ENCODE peak calls at places on chromosomes 6 and 20, in ten cellular contexts. X, Q, T, S, O, A, K, Y, D and W are unnamed samples.

GRCh38 chr6:125210667-125211066 is 57.1 kb downstream of the TPD52L1 start:
- DNase-seq in X (no peak), Q (no peak), T (no peak), S (no peak), O (no peak), A (no peak), K (no peak), Y (no peak), D (no peak), W (no peak)

GRCh38 chr20:48818481-48818987 is 9.3 kb downstream of the PREX1 start:
- DNase-seq in X (no peak), Q (no peak), T (no peak), S (no peak), O (peak; percentile 67), A (no peak), K (no peak), Y (no peak), D (no peak), W (peak; percentile 39)

GRCh38 chr20:1720226-1720625 is 62.6 kb upstream of the SIRPG start:
- DNase-seq in X (no peak), Q (no peak), T (no peak), S (no peak), O (no peak), A (no peak), K (no peak), Y (no peak), D (no peak), W (no peak)

GRCh38 chr20:37239026-37239451 is 22.6 kb downstream of the GHRH start:
- DNase-seq in X (no peak), Q (no peak), T (no peak), S (no peak), O (no peak), A (no peak), K (no peak), Y (no peak), D (no peak), W (no peak)

GRCh38 chr6:145895802-145896201 is 68.4 kb downstream of the SHPRH start:
- DNase-seq in X (no peak), Q (no peak), T (peak; percentile 30), S (no peak), O (no peak), A (no peak), K (no peak), Y (no peak), D (no peak), W (no peak)

GRCh38 chr6:5712349-5713215 is 294.1 kb downstream of the NRN1 start:
- DNase-seq in X (no peak), Q (no peak), T (no peak), S (no peak), O (no peak), A (no peak), K (no peak), Y (no peak), D (no peak), W (no peak)

GRCh38 chr20:62427172-62428007 is at the start of gene RBBP8NL:
- DNase-seq in X (no peak), Q (peak; percentile 86), T (no peak), S (peak; percentile 91), O (no peak), A (no peak), K (peak; percentile 93), Y (peak; percentile 94), D (no peak), W (no peak)

GRCh38 chr6:145699462-145699861 is 35.9 kb downstream of the EPM2A start:
- DNase-seq in X (no peak), Q (peak; percentile 81), T (no peak), S (no peak), O (no peak), A (no peak), K (no peak), Y (no peak), D (no peak), W (no peak)

GRCh38 chr6:112184996-112185395 is 69.4 kb downstream of the LAMA4 start:
- DNase-seq in X (no peak), Q (no peak), T (no peak), S (no peak), O (no peak), A (no peak), K (no peak), Y (no peak), D (no peak), W (no peak)

GRCh38 chr6:3341467-3341866 is 82.7 kb downstream of the PSMG4 start:
- DNase-seq in X (peak; percentile 73), Q (no peak), T (no peak), S (no peak), O (no peak), A (peak; percentile 59), K (peak; percentile 43), Y (peak; percentile 70), D (no peak), W (no peak)

DNA sequence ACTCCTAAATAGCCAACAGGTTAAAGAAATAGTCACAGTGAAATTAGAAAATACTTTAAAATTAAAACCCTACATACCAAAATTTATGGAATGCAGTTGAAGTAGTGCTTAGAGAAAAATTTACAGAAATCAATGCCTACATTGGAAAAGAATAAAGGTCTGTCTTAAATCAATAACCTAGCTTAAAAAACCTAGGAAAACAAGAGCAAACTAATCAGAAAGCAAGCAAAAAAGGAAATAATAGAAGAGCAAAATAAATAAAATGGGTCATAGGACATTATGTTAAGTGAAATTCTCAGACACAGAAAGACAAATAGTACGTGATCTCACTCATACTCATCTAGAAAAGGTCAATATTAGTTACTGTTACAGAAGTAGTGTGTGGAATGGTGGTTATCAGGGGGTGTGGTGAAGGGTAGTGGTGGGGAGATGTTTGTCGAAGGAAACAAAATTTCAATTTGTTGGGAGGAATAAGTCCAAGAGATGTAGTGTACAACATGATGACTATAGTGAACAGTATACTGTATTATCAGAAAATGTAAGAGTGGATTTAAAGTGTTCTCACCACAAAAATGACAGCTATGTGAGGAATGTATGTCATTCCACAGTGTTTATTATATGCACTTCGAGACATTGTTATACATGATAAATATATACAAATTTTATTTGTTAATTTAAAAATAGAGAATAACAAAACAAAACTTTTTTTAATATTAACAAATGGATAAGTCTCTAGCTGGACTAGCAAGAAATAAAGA is 423.6 kb downstream of the CDH26 start:
- DNase-seq in X (no peak), Q (peak; percentile 6), T (no peak), S (no peak), O (no peak), A (no peak), K (no peak), Y (no peak), D (no peak), W (no peak)
- H3K4me1 ChIP-seq in X (no peaks in the 10 kb centered on the region), Q (no peaks in the 10 kb centered on the region), T (no peaks in the 10 kb centered on the region), S (no peaks in the 10 kb centered on the region), O (no peaks in the 10 kb centered on the region), A (no peaks in the 10 kb centered on the region), K (no peaks in the 10 kb centered on the region), Y (no peaks in the 10 kb centered on the region), D (no peaks in the 10 kb centered on the region), W (no peaks in the 10 kb centered on the region)

GRCh38 chr20:23228912-23229311 is 121.7 kb upstream of the NXT1 start:
- DNase-seq in X (no peak), Q (no peak), T (no peak), S (no peak), O (no peak), A (no peak), K (no peak), Y (no peak), D (no peak), W (no peak)
- H3K27ac ChIP-seq in X (no peak overlapping the region), Q (no peak overlapping the region), T (no peak overlapping the region), S (no peak overlapping the region), O (no peak overlapping the region), A (no peak overlapping the region), K (no peak overlapping the region), Y (no peak overlapping the region), D (no peak overlapping the region), W (no peak overlapping the region)

GRCh38 chr20:25033941-25034335 is 24.0 kb downstream of the ACSS1 start:
- DNase-seq in X (no peak), Q (no peak), T (no peak), S (no peak), O (no peak), A (no peak), K (no peak), Y (no peak), D (peak; percentile 18), W (no peak)
- H3K4me1 ChIP-seq in X (peaks cover 61% of the 10 kb centered on the region), Q (peaks cover 6% of the 10 kb centered on the region), T (peaks cover 4% of the 10 kb centered on the region), S (peaks cover 64% of the 10 kb centered on the region), O (peaks cover 32% of the 10 kb centered on the region), A (peaks cover 34% of the 10 kb centered on the region), K (no peaks in the 10 kb centered on the region), Y (no peaks in the 10 kb centered on the region), D (peaks cover 84% of the 10 kb centered on the region), W (no peaks in the 10 kb centered on the region)

GRCh38 chr6:37960139-37960935 is 140.8 kb downstream of the ZFAND3 start:
- DNase-seq in X (no peak), Q (no peak), T (no peak), S (no peak), O (no peak), A (no peak), K (no peak), Y (no peak), D (no peak), W (no peak)

GRCh38 chr6:37956711-37957110 is 137.2 kb downstream of the ZFAND3 start:
- DNase-seq in X (no peak), Q (no peak), T (no peak), S (no peak), O (no peak), A (no peak), K (no peak), Y (no peak), D (no peak), W (no peak)

GRCh38 chr6:37952027-37952426 is 132.5 kb downstream of the ZFAND3 start:
- DNase-seq in X (no peak), Q (no peak), T (no peak), S (no peak), O (no peak), A (no peak), K (no peak), Y (no peak), D (no peak), W (no peak)

DNA sequence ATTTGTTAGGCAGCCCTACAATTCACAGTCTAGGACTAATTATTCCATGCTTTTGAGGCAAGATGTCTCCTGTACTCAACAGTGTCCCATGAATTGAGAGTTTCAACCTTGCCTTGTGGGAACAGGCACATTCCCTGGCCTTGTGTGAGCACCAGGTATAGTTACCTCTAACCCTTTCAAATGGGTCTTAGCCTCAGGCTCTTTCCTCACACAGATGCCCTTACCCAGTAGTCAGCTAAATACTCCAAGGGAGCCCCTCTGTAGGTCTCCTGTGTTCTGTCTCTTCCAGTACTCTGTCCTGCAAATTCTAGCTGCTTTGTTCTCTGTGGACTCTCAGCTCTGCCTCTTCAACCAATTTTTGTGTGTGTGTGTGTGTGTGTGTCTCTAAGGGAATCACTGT is 135.3 kb downstream of the ZFAND3 start:
- DNase-seq in X (no peak), Q (no peak), T (no peak), S (no peak), O (no peak), A (no peak), K (no peak), Y (no peak), D (no peak), W (no peak)
- H3K27ac ChIP-seq in X (no peak overlapping the region), Q (no peak overlapping the region), T (no peak overlapping the region), S (no peak overlapping the region), O (no peak overlapping the region), A (no peak overlapping the region), K (no peak overlapping the region), Y (no peak overlapping the region), D (no peak overlapping the region), W (no peak overlapping the region)